ENCODE peak calls at places on chromosomes 6 and 20, in four cellular contexts. One of them, this sample, is unnamed.

GRCh38 chr6:88422831-88423230 is 256.7 kb upstream of the CNR1 start:
- DNase-seq in WTC11: peak
- DNase-seq in GM12878: no peak
- DNase-seq in K562: no peak
- DNase-seq in this sample: peak

GRCh38 chr20:45055056-45055455 is 45.9 kb downstream of the KCNS1 start:
- DNase-seq in WTC11: no peak
- DNase-seq in K562: no peak
- DNase-seq in GM12878: peak
- DNase-seq in this sample: no peak

GRCh38 chr6:145813285-145814034 is 1.1 kb downstream of the FBXO30 start:
- DNase-seq in GM12878: no peak
- DNase-seq in WTC11: no peak
- DNase-seq in K562: no peak
- DNase-seq in this sample: peak

GRCh38 chr6:45531999-45532605 is 154.4 kb upstream of the SUPT3H start:
- DNase-seq in WTC11: no peak
- DNase-seq in K562: no peak
- DNase-seq in GM12878: no peak
- DNase-seq in this sample: no peak

GRCh38 chr6:136873733-136874132 is 48.4 kb upstream of the SLC35D3 start:
- DNase-seq in WTC11: no peak
- DNase-seq in GM12878: no peak
- DNase-seq in K562: no peak
- DNase-seq in this sample: no peak

GRCh38 chr6:41584668-41585205 is 38.6 kb downstream of the FOXP4 start:
- DNase-seq in K562: no peak
- DNase-seq in GM12878: no peak
- DNase-seq in WTC11: peak
- DNase-seq in this sample: no peak

GRCh38 chr6:123648020-123648580 is 11.3 kb upstream of the TRDN start:
- DNase-seq in WTC11: no peak
- DNase-seq in GM12878: no peak
- DNase-seq in K562: no peak
- DNase-seq in this sample: no peak

GRCh38 chr20:63102720-63103375 is 96.1 kb upstream of the BHLHE23 start:
- DNase-seq in GM12878: no peak
- DNase-seq in WTC11: peak
- DNase-seq in K562: no peak
- DNase-seq in this sample: peak

GRCh38 chr6:116400376-116400775 is 29.6 kb downstream of the DSE start:
- DNase-seq in K562: no peak
- DNase-seq in GM12878: no peak
- DNase-seq in WTC11: no peak
- DNase-seq in this sample: no peak

GRCh38 chr20:51651921-51652549 is 109.5 kb upstream of the NFATC2 start:
- DNase-seq in K562: no peak
- DNase-seq in GM12878: no peak
- DNase-seq in WTC11: no peak
- DNase-seq in this sample: no peak
- TF ChIP-seq USF1 in K562: no peak
- TF ChIP-seq USF1 in GM12878: no peak
- TF ChIP-seq USF1 in WTC11: no peak
- TF ChIP-seq USF1 in this sample: no peak

GRCh38 chr20:37291724-37292126 is 2.3 kb downstream of the MANBAL start:
- DNase-seq in K562: no peak
- DNase-seq in GM12878: peak
- DNase-seq in WTC11: no peak
- DNase-seq in this sample: no peak
- TF ChIP-seq USF1 in K562: no peak
- TF ChIP-seq USF1 in GM12878: no peak
- TF ChIP-seq USF1 in WTC11: no peak
- TF ChIP-seq USF1 in this sample: no peak

GRCh38 chr6:12097791-12098190 is 85.7 kb downstream of the HIVEP1 start:
- DNase-seq in WTC11: no peak
- DNase-seq in K562: no peak
- DNase-seq in GM12878: no peak
- DNase-seq in this sample: no peak
- TF ChIP-seq USF1 in WTC11: no peak
- TF ChIP-seq USF1 in K562: no peak
- TF ChIP-seq USF1 in GM12878: no peak
- TF ChIP-seq USF1 in this sample: no peak

GRCh38 chr6:42692151-42692911 is 30.1 kb downstream of the PRPH2 start:
- DNase-seq in WTC11: no peak
- DNase-seq in K562: no peak
- DNase-seq in GM12878: no peak
- DNase-seq in this sample: no peak
- TF ChIP-seq USF1 in WTC11: no peak
- TF ChIP-seq USF1 in K562: no peak
- TF ChIP-seq USF1 in GM12878: no peak
- TF ChIP-seq USF1 in this sample: no peak

GRCh38 chr20:7695622-7696021 is 244.6 kb downstream of the HAO1 start:
- DNase-seq in GM12878: no peak
- DNase-seq in K562: no peak
- DNase-seq in WTC11: no peak
- DNase-seq in this sample: no peak

GRCh38 chr20:7693761-7694160 is 246.5 kb downstream of the HAO1 start:
- DNase-seq in WTC11: no peak
- DNase-seq in K562: no peak
- DNase-seq in GM12878: no peak
- DNase-seq in this sample: no peak

GRCh38 chr20:7692478-7692877 is 247.8 kb downstream of the HAO1 start:
- DNase-seq in WTC11: no peak
- DNase-seq in GM12878: no peak
- DNase-seq in K562: no peak
- DNase-seq in this sample: no peak

GRCh38 chr20:7694940-7695567 is 245.2 kb downstream of the HAO1 start:
- DNase-seq in K562: no peak
- DNase-seq in WTC11: no peak
- DNase-seq in GM12878: no peak
- DNase-seq in this sample: no peak

DNA sequence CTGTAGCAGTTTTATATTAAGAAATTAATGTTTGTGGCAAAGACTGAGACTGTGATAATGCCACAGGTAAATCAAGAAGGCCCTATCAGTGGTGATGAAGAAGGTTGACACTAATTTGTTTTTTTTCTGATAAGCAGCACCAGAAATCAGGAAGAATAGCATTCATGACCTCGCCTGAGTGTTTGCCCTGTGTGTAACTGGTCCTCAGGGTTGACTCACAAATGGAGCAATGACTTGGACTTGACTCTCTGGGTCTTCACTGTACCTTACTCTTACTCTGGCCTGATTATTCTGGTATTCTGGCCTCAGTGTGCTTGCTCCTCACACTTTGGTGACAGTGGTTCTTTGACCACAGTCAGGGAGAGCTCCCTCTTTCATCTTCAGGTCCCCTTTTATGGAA is 243.9 kb downstream of the HAO1 start:
- DNase-seq in K562: no peak
- DNase-seq in GM12878: no peak
- DNase-seq in WTC11: no peak
- DNase-seq in this sample: no peak
- TF ChIP-seq USF1 in K562: no peak
- TF ChIP-seq USF1 in GM12878: no peak
- TF ChIP-seq USF1 in WTC11: no peak
- TF ChIP-seq USF1 in this sample: no peak

GRCh38 chr6:153301602-153302001 is 170.5 kb upstream of the RGS17 start:
- DNase-seq in WTC11: peak
- DNase-seq in K562: no peak
- DNase-seq in GM12878: no peak
- DNase-seq in this sample: no peak
- TF ChIP-seq USF1 in WTC11: no peak
- TF ChIP-seq USF1 in K562: no peak
- TF ChIP-seq USF1 in GM12878: no peak
- TF ChIP-seq USF1 in this sample: no peak

GRCh38 chr20:59770851-59771250 is 162.6 kb downstream of the SYCP2 start:
- DNase-seq in GM12878: no peak
- DNase-seq in K562: no peak
- DNase-seq in WTC11: no peak
- DNase-seq in this sample: no peak

GRCh38 chr20:59767656-59768055 is 163.3 kb downstream of the PHACTR3 start:
- DNase-seq in WTC11: no peak
- DNase-seq in K562: no peak
- DNase-seq in GM12878: no peak
- DNase-seq in this sample: no peak

GRCh38 chr20:59772373-59772705 is 161.1 kb downstream of the SYCP2 start:
- DNase-seq in WTC11: no peak
- DNase-seq in K562: no peak
- DNase-seq in GM12878: no peak
- DNase-seq in this sample: no peak

GRCh38 chr20:59771506-59772372 is 161.7 kb downstream of the SYCP2 start:
- DNase-seq in WTC11: no peak
- DNase-seq in K562: no peak
- DNase-seq in GM12878: no peak
- DNase-seq in this sample: no peak

DNA sequence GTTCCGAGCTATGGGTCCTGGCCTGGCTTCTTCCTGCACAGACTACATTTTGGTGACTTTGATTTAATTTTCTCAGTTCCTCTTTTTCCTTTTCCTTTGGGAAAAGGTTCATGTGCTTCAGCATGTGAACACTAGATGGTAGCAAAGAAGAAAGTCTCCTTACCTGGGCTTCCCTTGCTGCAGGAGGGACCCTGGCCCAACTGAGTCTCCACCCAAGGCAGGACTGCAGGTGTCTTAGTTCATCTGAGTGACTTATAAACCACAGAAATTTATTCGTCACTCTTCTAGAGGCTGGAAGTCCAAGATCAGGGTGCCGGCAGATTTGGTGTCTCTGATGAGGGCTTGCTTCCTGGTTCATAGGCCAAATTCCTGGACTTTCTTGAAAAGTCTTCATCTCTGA is 163.2 kb downstream of the SYCP2 start:
- DNase-seq in K562: no peak
- DNase-seq in GM12878: no peak
- DNase-seq in WTC11: no peak
- DNase-seq in this sample: no peak
- TF ChIP-seq USF1 in K562: no peak
- TF ChIP-seq USF1 in GM12878: no peak
- TF ChIP-seq USF1 in WTC11: no peak
- TF ChIP-seq USF1 in this sample: no peak

DNA sequence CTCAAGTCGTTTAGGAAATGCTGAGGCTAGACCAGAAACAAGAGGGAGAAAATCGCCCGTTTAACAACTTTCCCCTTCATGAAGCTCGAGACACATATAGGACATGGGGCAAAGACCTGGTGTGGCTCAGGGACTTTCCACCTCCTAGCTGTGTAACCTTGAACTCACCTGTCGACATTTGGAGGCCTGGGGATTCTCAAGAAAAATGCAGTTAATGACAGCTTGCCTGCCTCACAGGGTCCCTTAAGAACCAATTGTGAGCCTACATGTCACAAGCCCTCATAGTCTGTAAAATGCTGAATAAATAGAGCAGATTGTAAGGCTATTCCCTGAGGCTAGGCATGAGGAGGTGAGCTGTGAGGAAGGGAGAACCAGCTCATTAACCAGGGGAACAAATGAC is 35.1 kb downstream of the MGME1 start:
- DNase-seq in GM12878: peak
- DNase-seq in WTC11: no peak
- DNase-seq in K562: no peak
- DNase-seq in this sample: no peak
- TF ChIP-seq USF1 in GM12878: no peak
- TF ChIP-seq USF1 in WTC11: no peak
- TF ChIP-seq USF1 in K562: no peak
- TF ChIP-seq USF1 in this sample: no peak

DNA sequence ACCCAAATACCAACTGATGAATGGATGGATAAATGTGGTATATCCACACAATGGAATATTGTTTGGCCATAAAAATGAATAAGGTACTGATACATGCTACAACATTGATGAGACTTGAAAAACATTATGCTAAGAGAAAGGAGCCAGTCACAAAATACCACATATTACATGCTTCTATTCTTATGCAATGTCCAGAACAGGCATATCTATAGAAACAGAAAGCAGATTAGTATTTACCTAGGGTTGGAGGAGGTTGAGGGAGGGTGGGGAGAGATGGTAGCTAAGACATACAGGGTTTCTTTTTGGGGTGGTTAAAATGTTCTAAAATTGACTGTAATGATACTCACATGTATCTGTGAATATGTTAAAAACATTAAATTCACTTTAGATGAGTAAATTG is 24.8 kb upstream of the TBX18 start:
- DNase-seq in WTC11: no peak
- DNase-seq in K562: no peak
- DNase-seq in GM12878: no peak
- DNase-seq in this sample: no peak
- TF ChIP-seq USF1 in WTC11: no peak
- TF ChIP-seq USF1 in K562: no peak
- TF ChIP-seq USF1 in GM12878: no peak
- TF ChIP-seq USF1 in this sample: no peak